ENCODE peak calls at places on chromosome 19, in seven cellular contexts. V is bronchial epithelial cell, Q is body of pancreas, E is lower leg skin, G is glutamatergic neuron, H is foreskin fibroblast, Y is AG09319. P is an unnamed sample.

GRCh38 chr19:45446295-45446694 is 21.5 kb upstream of the FOSB start:
- DNase-seq in E (no peak), G (no peak), V (peak), Y (no peak), Q (no peak), H (no peak), P (no peak)

GRCh38 chr19:12838893-12839656 is 760 bp downstream of the MAST1 start:
- DNase-seq in Q (no peak), E (no peak), G (peak), V (no peak), H (no peak), Y (no peak), P (no peak)

GRCh38 chr19:29076161-29076560 is 136.8 kb downstream of the UQCRFS1 start:
- DNase-seq in H (no peak), E (no peak), Q (no peak), Y (no peak), V (no peak), G (no peak), P (no peak)

GRCh38 chr19:36073121-36073876 is 18.6 kb downstream of the WDR62 start:
- DNase-seq in H (no peak), Q (no peak), V (no peak), G (no peak), E (no peak), Y (no peak), P (no peak)

GRCh38 chr19:51944798-51945552 is 17.7 kb downstream of the ZNF613 start:
- DNase-seq in E (no peak), Y (no peak), Q (no peak), V (no peak), G (no peak), H (no peak), P (no peak)

GRCh38 chr19:46402725-46403124 is 10.6 kb downstream of the CCDC8 start:
- DNase-seq in E (no peak), Q (no peak), H (no peak), V (no peak), G (no peak), Y (no peak), P (no peak)

GRCh38 chr19:19098703-19099632 is 35.2 kb downstream of the SLC25A42 start:
- DNase-seq in V (no peak), E (no peak), G (no peak), Y (no peak), Q (no peak), H (no peak), P (no peak)

GRCh38 chr19:18202759-18203407 is 959 bp downstream of the RAB3A start:
- DNase-seq in V (no peak), Q (peak), E (peak), G (peak), Y (no peak), H (no peak), P (peak)

GRCh38 chr19:30590596-30591229 is 218.5 kb downstream of the ZNF536 start:
- DNase-seq in V (no peak), G (no peak), E (no peak), H (no peak), Y (no peak), Q (no peak), P (no peak)

GRCh38 chr19:44163789-44164188 is 1.1 kb upstream of the ZNF226 start:
- DNase-seq in E (no peak), Y (no peak), Q (no peak), H (no peak), V (no peak), G (no peak), P (no peak)

GRCh38 chr19:3073159-3073563 is 10.9 kb upstream of the TLE5 start:
- DNase-seq in V (peak), Y (no peak), E (no peak), H (peak), G (no peak), Q (peak), P (no peak)

GRCh38 chr19:46209051-46209450 is 20.5 kb upstream of the IGFL1 start:
- DNase-seq in E (no peak), G (no peak), Y (no peak), Q (no peak), V (peak), H (no peak), P (no peak)

GRCh38 chr19:53874384-53874995 is 6.8 kb downstream of the MYADM start:
- DNase-seq in E (no peak), Q (no peak), V (no peak), Y (no peak), G (no peak), H (no peak), P (no peak)

DNA sequence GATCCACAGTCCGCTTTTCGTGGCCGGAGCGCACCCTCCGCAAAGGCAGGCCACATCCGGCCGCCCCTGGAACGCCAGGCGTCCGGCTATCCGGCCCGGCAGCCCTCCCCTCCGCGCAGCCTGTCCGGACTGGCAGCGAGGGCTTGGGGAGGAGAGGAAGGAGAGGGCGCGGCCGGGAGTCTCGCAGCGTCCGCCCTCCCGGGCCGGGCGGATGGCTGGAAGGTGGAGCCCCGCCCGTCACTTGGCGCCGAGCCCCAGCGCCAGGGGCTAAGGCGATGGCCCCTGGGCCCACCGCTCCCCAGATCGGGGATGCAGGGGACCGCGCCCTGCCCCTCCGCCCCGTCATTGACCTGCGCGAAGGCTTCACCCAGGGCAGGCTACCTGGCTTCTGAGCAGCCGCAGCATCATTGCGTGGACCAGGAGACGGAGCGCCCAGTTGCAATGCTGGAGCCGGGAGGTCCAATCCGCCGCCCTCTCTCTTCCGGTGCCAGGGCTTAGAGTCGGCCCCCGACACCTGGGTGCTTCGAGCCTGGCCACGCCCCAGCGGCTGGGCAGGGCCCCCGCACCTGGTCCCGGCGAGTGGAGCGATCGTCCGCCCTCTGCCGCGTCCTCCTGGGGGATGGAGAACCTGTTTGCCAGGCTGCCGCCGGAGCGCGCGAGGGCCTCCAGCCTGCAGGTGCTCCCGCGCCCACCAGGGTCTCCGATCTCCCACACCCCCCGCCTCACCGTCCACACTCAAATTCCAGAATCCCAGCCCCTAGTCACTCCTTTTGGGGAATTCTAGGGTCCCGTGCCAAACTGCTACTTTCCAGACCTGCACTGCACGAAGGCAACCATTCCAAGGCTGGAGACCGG is at the start of gene FUT1:
- DNase-seq in Q (peak), V (peak), G (peak), H (no peak), Y (no peak), E (no peak), P (no peak)
- TF ChIP-seq CTCF in Q (peak), V (peak), G (peak), H (no peak), Y (no peak), E (no peak), P (no peak)

DNA sequence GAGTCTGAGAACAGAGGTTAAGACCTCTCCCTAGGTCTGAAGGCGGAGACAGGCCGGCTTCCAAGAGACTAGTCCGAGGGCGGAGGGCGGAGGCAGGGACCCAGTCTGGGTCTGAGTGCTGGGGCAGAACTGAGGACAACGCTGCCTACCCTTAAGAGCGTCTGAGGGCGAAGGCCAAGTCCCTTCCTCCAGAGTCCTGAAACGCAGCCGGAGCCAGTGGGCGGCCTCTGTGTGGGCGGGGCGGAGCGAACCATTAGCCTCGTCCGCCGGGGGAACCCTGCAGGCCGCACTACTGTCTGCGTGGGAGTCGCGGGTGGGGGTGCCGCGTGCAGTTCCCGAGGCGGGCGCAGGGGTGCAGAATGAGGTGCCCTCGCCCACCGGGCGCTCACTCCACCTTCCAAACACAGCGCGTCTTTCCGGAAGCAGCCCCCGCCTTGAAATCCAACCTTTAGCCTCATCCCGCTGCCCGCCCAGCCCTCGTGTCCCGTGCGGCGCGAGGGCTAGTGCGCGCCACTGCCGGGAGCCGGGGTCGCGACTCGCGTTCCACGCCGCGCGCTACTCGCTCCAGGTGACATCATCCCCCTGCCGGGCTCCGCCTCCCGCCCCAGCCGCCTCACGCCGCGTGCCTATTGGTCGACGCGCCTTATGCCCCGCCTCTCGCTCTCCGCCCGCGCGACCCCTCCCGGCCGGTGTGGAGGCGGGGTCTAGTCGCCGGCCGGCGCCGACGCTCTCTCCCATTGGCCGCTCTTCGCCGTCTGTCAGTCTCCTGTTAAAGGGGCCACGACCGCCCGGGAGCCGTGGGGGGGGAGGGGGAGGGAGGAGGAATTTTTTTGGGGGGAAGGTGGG is at the start of gene C19orf73:
- DNase-seq in E (peak), V (peak), H (peak), Q (peak), G (peak), Y (peak), P (peak)
- TF ChIP-seq CTCF in E (no peak), V (peak), H (no peak), Q (peak), G (peak), Y (no peak), P (no peak)

GRCh38 chr19:37551123-37551993 is 43.2 kb downstream of the ZNF571 start:
- DNase-seq in E (no peak), V (peak), G (peak), Q (no peak), Y (peak), H (peak), P (peak)
- TF ChIP-seq CTCF in E (no peak), V (peak), G (no peak), Q (no peak), Y (peak), H (peak), P (no peak)

DNA sequence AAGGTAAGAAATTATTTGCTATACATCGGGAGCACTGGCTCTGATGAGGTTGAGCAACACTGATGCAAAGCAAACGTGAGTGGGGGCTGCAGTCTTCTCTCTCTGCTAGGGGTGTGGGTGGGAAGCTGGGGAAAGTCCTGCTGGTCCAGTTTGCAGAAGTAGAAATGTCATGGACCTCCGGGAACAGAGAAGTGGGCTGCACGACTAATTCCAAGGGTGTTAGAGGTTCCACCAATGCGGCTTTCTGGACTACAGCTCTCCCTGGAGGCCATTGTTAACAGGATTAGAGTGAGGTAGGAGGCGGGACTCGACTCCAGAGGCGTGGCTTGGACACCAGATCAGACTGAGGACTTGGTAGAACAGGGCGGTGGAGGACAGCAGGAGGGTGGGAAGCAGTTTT is 5.7 kb upstream of the FBXO27 start:
- DNase-seq in E (peak), H (peak), G (peak), Q (peak), Y (no peak), V (peak), P (no peak)
- TF ChIP-seq CTCF in E (no peak), H (peak), G (no peak), Q (peak), Y (peak), V (peak), P (no peak)